ENCODE peak calls at places on chromosome 5, in four cellular contexts. L, R, U and A are unnamed samples.

GRCh38 chr5:34053133-34053532 is 10.1 kb upstream of the C1QTNF3 start:
- DNase-seq in L (no peak), R (no peak), U (no peak), A (no peak)

GRCh38 chr5:123351820-123352219 is 71.4 kb downstream of the CEP120 start:
- DNase-seq in L (no peak), R (no peak), U (no peak), A (no peak)

GRCh38 chr5:42912184-42912766 is 100.6 kb upstream of the SELENOP start:
- DNase-seq in L (peak; percentile 57), R (no peak), U (peak; percentile 25), A (no peak)

GRCh38 chr5:77645158-77645994 is 6.9 kb upstream of the OTP start:
- DNase-seq in L (peak; percentile 86), R (peak; percentile 86), U (peak; percentile 13), A (no peak)

GRCh38 chr5:61087921-61088320 is 74.3 kb downstream of the SMIM15 start:
- DNase-seq in L (no peak), R (no peak), U (no peak), A (no peak)

GRCh38 chr5:264346-264745 is 7.1 kb upstream of the PDCD6 start:
- DNase-seq in L (no peak), R (no peak), U (no peak), A (no peak)

GRCh38 chr5:43232943-43233833 is 41.2 kb downstream of the NIM1K start:
- DNase-seq in L (no peak), R (no peak), U (no peak), A (no peak)

GRCh38 chr5:171226096-171226495 is 83.0 kb upstream of the TLX3 start:
- DNase-seq in L (no peak), R (no peak), U (no peak), A (no peak)

GRCh38 chr5:97735209-97735608 is 552.2 kb upstream of the RIOK2 start:
- DNase-seq in L (no peak), R (no peak), U (no peak), A (no peak)

GRCh38 chr5:137629646-137630045 is 106.2 kb downstream of the KLHL3 start:
- DNase-seq in L (peak; percentile 77), R (peak; percentile 65), U (peak; percentile 41), A (peak; percentile 8)

GRCh38 chr5:156951354-156951753 is 11.7 kb downstream of the TIMD4 start:
- DNase-seq in L (no peak), R (no peak), U (no peak), A (no peak)

GRCh38 chr5:51961154-51961562 is 577.9 kb downstream of the ISL1 start:
- DNase-seq in L (no peak), R (no peak), U (no peak), A (no peak)

GRCh38 chr5:14414007-14414406 is 167.6 kb upstream of the OTULINL start:
- DNase-seq in L (no peak), R (no peak), U (no peak), A (no peak)

GRCh38 chr5:147965712-147966111 is 59.4 kb upstream of the C5orf46 start:
- DNase-seq in L (no peak), R (no peak), U (no peak), A (no peak)

GRCh38 chr5:100667021-100667671 is 132.0 kb downstream of the FAM174A start:
- DNase-seq in L (no peak), R (no peak), U (no peak), A (no peak)

GRCh38 chr5:149956685-149957084 is 3.9 kb upstream of the SLC26A2 start:
- DNase-seq in L (no peak), R (no peak), U (no peak), A (no peak)

GRCh38 chr5:67206381-67207328 is 10.1 kb upstream of the CD180 start:
- DNase-seq in L (peak; percentile 63), R (peak; percentile 53), U (peak; percentile 53), A (peak; percentile 94)

GRCh38 chr5:172494630-172495505 is 40.5 kb upstream of the SH3PXD2B start:
- DNase-seq in L (no peak), R (no peak), U (no peak), A (no peak)

GRCh38 chr5:137498736-137499505 is at the start of gene SPOCK1:
- DNase-seq in L (peak; percentile 80), R (peak; percentile 92), U (peak; percentile 14), A (no peak)

GRCh38 chr5:151080620-151081425 is at the start of gene TNIP1:
- DNase-seq in L (peak; percentile 88), R (peak; percentile 99), U (peak; percentile 81), A (no peak)

GRCh38 chr5:151079838-151080619 is 805 bp downstream of the TNIP1 start:
- DNase-seq in L (peak; percentile 54), R (peak; percentile 36), U (no peak), A (no peak)

GRCh38 chr5:151077419-151077818 is 3.4 kb downstream of the TNIP1 start:
- DNase-seq in L (no peak), R (no peak), U (no peak), A (no peak)

GRCh38 chr5:151076616-151077015 is 4.2 kb downstream of the TNIP1 start:
- DNase-seq in L (no peak), R (no peak), U (no peak), A (no peak)

DNA sequence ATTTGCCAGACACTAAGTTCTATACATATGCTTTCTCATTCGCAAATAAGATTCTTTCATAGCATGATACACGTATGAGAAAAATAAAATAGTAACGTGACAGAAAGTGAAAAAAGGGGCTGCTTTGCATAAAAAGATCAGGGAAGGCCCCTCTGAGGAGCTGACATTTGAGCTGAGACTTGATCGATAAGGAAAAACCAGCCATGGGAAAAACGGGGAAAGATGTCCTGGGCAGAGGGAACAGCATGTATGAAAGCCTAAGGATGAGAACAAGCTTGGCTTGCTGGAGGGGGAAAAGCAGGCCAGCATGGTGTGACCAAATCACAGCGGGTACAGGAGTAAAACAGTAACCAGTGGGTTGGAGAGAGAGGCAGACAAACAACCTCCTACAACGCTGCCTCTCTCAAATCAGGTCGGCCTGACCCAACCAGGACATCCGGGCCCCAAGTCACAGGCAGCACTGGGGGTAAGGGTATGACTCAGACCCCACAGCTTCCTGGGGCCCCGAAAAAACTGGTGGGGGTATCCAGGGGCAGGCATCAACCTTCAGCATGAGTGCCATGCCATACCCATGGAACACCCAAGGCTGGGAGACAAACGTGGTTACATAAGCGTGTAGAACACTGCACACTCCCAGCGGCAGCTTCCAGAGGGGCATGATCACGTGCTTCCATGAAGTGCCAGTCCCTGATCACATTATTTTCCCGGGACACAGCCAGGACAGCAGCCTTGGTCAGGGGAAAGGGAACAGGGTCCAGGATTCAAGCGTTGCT is 2.2 kb downstream of the TNIP1 start:
- DNase-seq in L (no peak), R (no peak), U (no peak), A (no peak)
- TF ChIP-seq POLR2AphosphoS2 in L (no peak), R (no peak), U (no peak), A (no peak)

DNA sequence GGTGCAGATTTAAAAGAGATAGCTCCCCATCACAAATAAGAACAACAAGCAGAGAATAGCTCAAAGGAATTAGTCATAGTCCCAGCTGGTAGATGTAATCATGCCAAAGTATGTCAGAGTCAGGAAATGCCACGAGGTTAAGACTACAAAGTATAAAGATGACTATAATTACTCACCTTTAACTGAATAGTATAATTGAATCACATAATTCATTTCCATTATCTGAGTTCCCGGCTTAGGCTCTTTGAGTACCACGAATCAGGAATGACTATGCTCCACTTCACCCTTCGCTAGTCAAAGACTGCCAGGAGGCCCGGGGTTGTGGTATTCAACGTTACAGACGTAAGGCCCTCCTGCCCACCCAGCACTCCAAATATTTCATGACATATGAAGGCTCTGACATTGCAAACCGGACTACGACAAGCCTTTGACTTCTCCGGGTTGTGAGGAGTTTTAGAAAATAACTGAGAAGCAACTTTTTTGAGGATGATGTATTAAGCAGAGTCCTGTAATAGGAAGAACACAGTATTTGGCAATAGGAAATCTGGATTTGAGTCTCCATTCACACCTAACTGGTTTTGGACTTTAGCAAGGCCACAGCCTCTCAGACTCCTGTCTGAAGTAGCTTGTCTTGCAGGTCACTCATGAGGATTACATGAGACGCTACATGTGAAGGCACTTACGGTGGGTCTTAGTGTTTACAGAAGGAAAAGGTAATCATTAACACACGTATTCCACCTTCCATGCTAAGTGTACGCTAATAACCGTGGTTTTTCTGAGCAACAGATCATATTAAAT is 64.6 kb downstream of the ENC1 start:
- DNase-seq in L (peak; percentile 25), R (no peak), U (no peak), A (no peak)
- TF ChIP-seq POLR2AphosphoS2 in L (no peak), R (no peak), U (no peak), A (no peak)

GRCh38 chr5:169599451-169599850 is 15.9 kb downstream of the SPDL1 start:
- DNase-seq in L (no peak), R (no peak), U (no peak), A (no peak)
- TF ChIP-seq POLR2AphosphoS2 in L (no peak), R (no peak), U (no peak), A (no peak)

GRCh38 chr5:113034182-113034773 is 57.7 kb downstream of the DCP2 start:
- DNase-seq in L (no peak), R (no peak), U (no peak), A (no peak)
- TF ChIP-seq POLR2AphosphoS2 in L (no peak), R (no peak), U (no peak), A (no peak)

GRCh38 chr5:87210076-87210475 is 57.6 kb upstream of the RASA1 start:
- DNase-seq in L (no peak), R (no peak), U (no peak), A (no peak)
- TF ChIP-seq POLR2AphosphoS2 in L (no peak), R (no peak), U (no peak), A (no peak)

DNA sequence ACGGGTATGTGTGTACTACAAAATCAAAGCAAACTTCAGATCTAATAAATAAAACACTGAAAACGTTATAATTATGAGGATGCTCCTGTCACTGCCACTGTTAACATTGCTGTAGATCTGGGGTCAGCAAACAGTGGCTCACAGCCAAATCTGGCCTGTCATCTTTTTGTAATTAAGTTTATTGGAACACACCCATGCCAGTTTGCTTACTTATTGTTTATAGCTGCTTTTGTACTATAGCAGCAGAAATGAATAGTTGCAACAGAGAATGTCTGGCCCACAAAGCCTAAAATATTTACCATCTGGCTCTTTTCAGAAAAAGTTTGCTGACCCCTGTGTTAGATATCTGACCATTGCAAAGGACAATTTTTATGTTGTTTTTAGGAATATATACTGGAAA is 32.1 kb downstream of the PRRC1 start:
- DNase-seq in L (no peak), R (no peak), U (no peak), A (no peak)
- TF ChIP-seq POLR2AphosphoS2 in L (no peak), R (no peak), U (no peak), A (no peak)

GRCh38 chr5:135100431-135100830 is 66.4 kb upstream of the PITX1 start:
- DNase-seq in L (no peak), R (no peak), U (no peak), A (no peak)

GRCh38 chr5:135100011-135100410 is 66.0 kb upstream of the PITX1 start:
- DNase-seq in L (no peak), R (no peak), U (no peak), A (no peak)

GRCh38 chr5:135106136-135106535 is 72.1 kb upstream of the PITX1 start:
- DNase-seq in L (no peak), R (no peak), U (no peak), A (no peak)

GRCh38 chr5:135105105-135105484 is 71.1 kb upstream of the PITX1 start:
- DNase-seq in L (no peak), R (no peak), U (no peak), A (no peak)

GRCh38 chr5:135102716-135103696 is 69.0 kb upstream of the PITX1 start:
- DNase-seq in L (no peak), R (no peak), U (no peak), A (no peak)
- TF ChIP-seq POLR2AphosphoS2 in L (no peak), R (no peak), U (no peak), A (no peak)